ENCODE peak calls at places on chromosomes 13 and 19, in eight cellular contexts. D, M, Z, G, P, S, A and C are unnamed samples.

GRCh38 chr19:51138549-51138979 is 3.5 kb upstream of the SIGLEC7 start:
- DNase-seq in D (no peak), M (no peak), Z (no peak), G (no peak), P (no peak), S (no peak), A (no peak), C (no peak)

GRCh38 chr13:63979951-63980350 is 2564.3 kb upstream of the PCDH20 start:
- DNase-seq in D (no peak), M (no peak), Z (no peak), G (no peak), P (no peak), S (no peak), A (no peak), C (no peak)

GRCh38 chr19:52110780-52111179 is 15.2 kb upstream of the ZNF841 start:
- DNase-seq in D (no peak), M (no peak), Z (no peak), G (no peak), P (no peak), S (no peak), A (no peak), C (no peak)

GRCh38 chr19:42323852-42324654 is 1.4 kb upstream of the MEGF8 start:
- DNase-seq in D (peak; percentile 27), M (no peak), Z (peak; percentile 62), G (no peak), P (no peak), S (no peak), A (peak; percentile 43), C (peak; percentile 69)

GRCh38 chr13:49664606-49665005 is 26.7 kb downstream of the EBPL start:
- DNase-seq in D (no peak), M (no peak), Z (peak; percentile 87), G (no peak), P (no peak), S (no peak), A (no peak), C (no peak)

GRCh38 chr13:75101348-75101747 is 380.6 kb downstream of the TBC1D4 start:
- DNase-seq in D (no peak), M (no peak), Z (no peak), G (no peak), P (no peak), S (no peak), A (no peak), C (no peak)

GRCh38 chr13:97866346-97866745 is 87.1 kb upstream of the IPO5 start:
- DNase-seq in D (no peak), M (no peak), Z (no peak), G (no peak), P (no peak), S (no peak), A (no peak), C (no peak)

GRCh38 chr19:49591731-49592485 is 926 bp downstream of the PRR12 start:
- DNase-seq in D (peak; percentile 58), M (no peak), Z (peak; percentile 71), G (peak; percentile 51), P (no peak), S (peak; percentile 53), A (peak; percentile 52), C (peak; percentile 36)

GRCh38 chr19:55638864-55639359 is 1.9 kb upstream of the ZNF580 start:
- DNase-seq in D (peak; percentile 78), M (no peak), Z (peak; percentile 52), G (no peak), P (no peak), S (peak; percentile 78), A (peak; percentile 60), C (no peak)

GRCh38 chr19:57664269-57665127 is 4.2 kb upstream of the ZSCAN4 start:
- DNase-seq in D (no peak), M (no peak), Z (peak; percentile 83), G (peak; percentile 24), P (peak; percentile 3), S (peak; percentile 76), A (peak; percentile 49), C (peak; percentile 49)

GRCh38 chr13:66214467-66214866 is 1015.7 kb downstream of the PCDH9 start:
- DNase-seq in D (no peak), M (no peak), Z (no peak), G (no peak), P (no peak), S (no peak), A (no peak), C (no peak)

GRCh38 chr13:110047511-110047910 is 259.4 kb downstream of the COL4A1 start:
- DNase-seq in D (no peak), M (peak; percentile 66), Z (no peak), G (peak; percentile 38), P (no peak), S (no peak), A (no peak), C (no peak)

GRCh38 chr19:56314018-56314583 is 538 bp downstream of the ZSCAN5A start:
- DNase-seq in D (no peak), M (no peak), Z (no peak), G (no peak), P (no peak), S (no peak), A (peak; percentile 4), C (peak; percentile 33)

GRCh38 chr19:15498156-15498858 is 10.0 kb upstream of the CYP4F22 start:
- DNase-seq in D (no peak), M (no peak), Z (no peak), G (no peak), P (no peak), S (no peak), A (no peak), C (no peak)

GRCh38 chr19:18397242-18398202 is at the start of gene LRRC25:
- DNase-seq in D (peak; percentile 72), M (no peak), Z (peak; percentile 91), G (no peak), P (no peak), S (peak; percentile 58), A (no peak), C (peak; percentile 76)

GRCh38 chr13:40666905-40667621 is 622 bp upstream of the FOXO1 start:
- DNase-seq in D (no peak), M (no peak), Z (peak; percentile 84), G (peak; percentile 61), P (no peak), S (peak; percentile 24), A (peak; percentile 11), C (no peak)

GRCh38 chr13:45055902-45056648 is 64.2 kb upstream of the GTF2F2 start:
- DNase-seq in D (no peak), M (no peak), Z (peak; percentile 57), G (peak; percentile 50), P (no peak), S (no peak), A (no peak), C (no peak)

DNA sequence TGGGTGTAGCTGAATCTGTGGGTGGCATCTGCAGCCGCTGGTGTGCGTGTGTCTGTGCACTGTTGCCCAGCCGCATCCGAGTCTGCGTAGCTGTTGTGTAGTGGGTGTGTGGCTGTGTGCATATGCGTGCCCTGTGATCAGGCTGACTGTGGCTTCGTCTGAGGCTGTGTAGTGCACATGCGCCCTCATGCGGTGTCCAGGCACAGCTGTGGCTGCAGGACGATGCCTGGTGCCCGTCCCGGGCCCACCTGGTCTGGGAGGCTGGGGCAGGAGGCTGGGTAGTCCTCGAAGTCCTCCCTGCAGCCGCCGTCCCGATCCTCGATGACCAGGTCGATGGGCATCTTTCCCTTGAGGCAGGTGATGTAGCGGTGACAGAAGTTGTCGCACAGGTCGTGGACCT is 4.9 kb downstream of the MEIS3 start:
- DNase-seq in D (peak; percentile 38), M (no peak), Z (peak; percentile 39), G (no peak), P (no peak), S (peak; percentile 76), A (peak; percentile 82), C (no peak)
- TF ChIP-seq CTCF in D (peak; percentile 20), M (no peak), Z (peak; percentile 32), G (no peak), P (no peak), S (peak; percentile 66), A (peak; percentile 40), C (no peak)

GRCh38 chr13:24985102-24985501 is 110.8 kb upstream of the PABPC3 start:
- DNase-seq in D (peak; percentile 32), M (no peak), Z (peak; percentile 42), G (no peak), P (no peak), S (no peak), A (no peak), C (no peak)
- TF ChIP-seq CTCF in D (peak; percentile 7), M (no peak), Z (peak; percentile 47), G (no peak), P (no peak), S (no peak), A (no peak), C (no peak)

DNA sequence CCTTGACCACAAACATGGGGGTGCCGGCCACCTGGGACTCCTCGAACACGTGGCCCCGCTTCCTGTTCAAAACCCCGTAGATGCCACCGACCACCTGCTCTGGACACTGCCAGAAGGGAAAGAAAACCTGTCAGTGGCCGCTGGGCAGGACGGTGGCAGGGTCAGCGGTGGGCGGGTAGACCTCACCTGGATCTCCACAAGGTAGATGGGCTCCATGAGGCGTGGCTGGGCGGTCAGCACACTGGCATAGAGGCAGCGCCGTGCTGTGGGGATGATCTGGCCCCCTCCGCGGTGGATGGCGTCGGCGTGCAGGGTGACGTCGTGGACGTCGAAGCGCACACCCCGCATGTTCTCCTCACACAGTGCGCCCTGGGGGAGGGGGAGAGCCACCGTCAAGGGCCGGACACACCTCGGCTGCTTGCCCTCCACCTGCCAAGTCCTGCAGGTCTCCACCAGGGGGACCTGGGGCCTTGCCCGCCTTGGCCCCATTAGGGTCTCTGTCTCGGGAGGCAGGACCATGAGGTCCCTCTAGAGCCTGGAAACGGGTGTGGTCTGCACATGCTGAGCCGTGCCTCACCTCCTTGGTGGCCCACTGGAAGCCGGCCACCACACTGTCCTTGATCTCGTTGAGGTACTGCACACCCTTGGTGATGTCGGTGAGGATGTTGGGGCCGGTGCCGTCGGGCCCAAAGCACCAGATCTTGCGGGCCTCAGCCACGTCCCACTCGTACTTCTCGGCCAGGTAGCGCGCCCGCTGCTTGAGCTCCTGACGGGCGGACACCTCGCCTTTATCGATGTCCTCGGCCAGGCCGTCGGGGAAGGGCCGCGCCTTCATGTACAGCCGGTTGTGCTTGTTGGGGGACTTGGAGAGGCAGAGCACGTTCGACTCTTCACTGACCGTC is 6.6 kb upstream of the DAPK3 start:
- DNase-seq in D (no peak), M (no peak), Z (no peak), G (peak; percentile 15), P (no peak), S (peak; percentile 50), A (no peak), C (no peak)
- TF ChIP-seq CTCF in D (peak; percentile 10), M (peak; percentile 16), Z (no peak), G (no peak), P (peak; percentile 18), S (peak; percentile 25), A (peak; percentile 20), C (no peak)

GRCh38 chr19:34644991-34645461 is 31.9 kb downstream of the SCGB2B2 start:
- DNase-seq in D (no peak), M (no peak), Z (no peak), G (no peak), P (no peak), S (peak; percentile 62), A (no peak), C (no peak)

GRCh38 chr19:34633806-34634205 is 43.2 kb downstream of the SCGB2B2 start:
- DNase-seq in D (no peak), M (no peak), Z (no peak), G (no peak), P (no peak), S (no peak), A (no peak), C (no peak)

GRCh38 chr19:34642241-34642640 is 34.7 kb downstream of the SCGB2B2 start:
- DNase-seq in D (no peak), M (no peak), Z (no peak), G (no peak), P (no peak), S (no peak), A (no peak), C (no peak)

GRCh38 chr19:34645551-34645950 is 31.4 kb downstream of the SCGB2B2 start:
- DNase-seq in D (no peak), M (no peak), Z (no peak), G (no peak), P (no peak), S (peak; percentile 81), A (no peak), C (no peak)

GRCh38 chr19:34639491-34640085 is 37.4 kb downstream of the SCGB2B2 start:
- DNase-seq in D (peak; percentile 74), M (no peak), Z (peak; percentile 86), G (peak; percentile 28), P (no peak), S (peak; percentile 74), A (peak; percentile 68), C (peak; percentile 40)
- TF ChIP-seq CTCF in D (peak; percentile 73), M (peak; percentile 74), Z (peak; percentile 89), G (peak; percentile 53), P (peak; percentile 77), S (peak; percentile 84), A (peak; percentile 72), C (peak; percentile 79)